ENCODE peak calls at places on chromosomes 5 and 9, in five cellular contexts. D is NCI-H1930, V is A549, B is NCI-H1092, C is progenitor cell of endocrine pancreas. X is an unnamed sample.

GRCh38 chr5:152511531-152512132 is 106.6 kb upstream of the NMUR2 start:
- DNase-seq in C (no peak), D (no peak), V (no peak), B (no peak), X (no peak)

GRCh38 chr9:8456327-8456726 is 656.7 kb upstream of the DMAC1 start:
- DNase-seq in D (no peak), C (no peak), V (peak), B (no peak), X (no peak)

GRCh38 chr9:70256123-70256551 is 2.6 kb upstream of the SMC5 start:
- DNase-seq in V (no peak), D (no peak), B (no peak), C (no peak), X (peak)

GRCh38 chr5:63822633-63823032 is 139.6 kb downstream of the HTR1A start:
- DNase-seq in C (no peak), B (no peak), D (no peak), V (no peak), X (no peak)

GRCh38 chr5:72209515-72210115 is 102.3 kb downstream of the MAP1B start:
- DNase-seq in B (peak), C (no peak), D (no peak), V (no peak), X (no peak)

GRCh38 chr9:75483636-75484035 is 395.3 kb downstream of the OSTF1 start:
- DNase-seq in V (no peak), B (no peak), D (no peak), C (no peak), X (no peak)

GRCh38 chr5:122295138-122295537 is 16.9 kb upstream of the SNCAIP start:
- DNase-seq in B (no peak), D (no peak), V (peak), C (no peak), X (no peak)

GRCh38 chr5:177353093-177353492 is 1.6 kb upstream of the LMAN2 start:
- DNase-seq in D (no peak), V (no peak), C (no peak), B (no peak), X (no peak)

GRCh38 chr9:124259273-124260078 is 1.7 kb downstream of the NEK6 start:
- DNase-seq in C (no peak), V (peak), D (no peak), B (no peak), X (peak)

GRCh38 chr9:133832836-133833235 is 94.7 kb upstream of the SARDH start:
- DNase-seq in C (no peak), B (no peak), D (no peak), V (no peak), X (no peak)

GRCh38 chr5:40904205-40904993 is 4.9 kb upstream of the C7 start:
- DNase-seq in V (peak), D (peak), B (peak), C (peak), X (peak)

GRCh38 chr9:96169901-96170300 is 132.1 kb downstream of the HSD17B3 start:
- DNase-seq in D (no peak), V (peak), C (no peak), B (no peak), X (no peak)

GRCh38 chr5:16884595-16884994 is 51.5 kb downstream of the MYO10 start:
- DNase-seq in D (no peak), C (no peak), B (no peak), V (no peak), X (no peak)

GRCh38 chr9:136083558-136084190 is 11.4 kb downstream of the NACC2 start:
- DNase-seq in D (no peak), B (no peak), C (no peak), V (no peak), X (no peak)

GRCh38 chr5:56757077-56757476 is 58.3 kb upstream of the MAP3K1 start:
- DNase-seq in B (no peak), C (no peak), D (no peak), V (no peak), X (peak)

GRCh38 chr5:1523793-1524480 is at the start of gene LPCAT1:
- DNase-seq in B (peak), C (peak), D (peak), V (peak), X (peak)

GRCh38 chr5:31948006-31948405 is 226.1 kb downstream of the GOLPH3 start:
- DNase-seq in V (no peak), B (no peak), C (no peak), D (no peak), X (no peak)

GRCh38 chr5:157971466-157972324 is 112.8 kb upstream of the CLINT1 start:
- DNase-seq in V (no peak), B (peak), D (no peak), C (no peak), X (no peak)

GRCh38 chr9:83449981-83450380 is 88.2 kb downstream of the FRMD3 start:
- DNase-seq in V (no peak), D (no peak), B (peak), C (no peak), X (no peak)

GRCh38 chr5:32710859-32711692 is at the start of gene NPR3:
- DNase-seq in B (no peak), C (no peak), D (no peak), V (peak), X (no peak)

GRCh38 chr5:1465966-1466471 is 20.8 kb upstream of the SLC6A3 start:
- DNase-seq in C (no peak), B (no peak), D (no peak), V (no peak), X (no peak)

GRCh38 chr9:99216073-99216472 is 5.7 kb downstream of the ALG2 start:
- DNase-seq in V (no peak), C (no peak), B (no peak), D (no peak), X (no peak)

GRCh38 chr9:14198544-14199510 is 115.1 kb downstream of the NFIB start:
- DNase-seq in B (no peak), D (no peak), C (no peak), V (no peak), X (peak)

X was measured in AG08395.